ENCODE peak calls at places on chromosomes 6 and 20, in five cellular contexts. B, S, F, D and G are unnamed samples.

GRCh38 chr20:59010995-59011873 is 4.2 kb upstream of the CTSZ start:
- DNase-seq in B (no peak), S (no peak), F (no peak), D (no peak), G (no peak)

GRCh38 chr6:23621026-23621425 is 505.0 kb upstream of the NRSN1 start:
- DNase-seq in B (no peak), S (no peak), F (no peak), D (no peak), G (no peak)

GRCh38 chr6:159692303-159693127 is 526 bp downstream of the SOD2 start:
- DNase-seq in B (peak), S (peak), F (no peak), D (peak), G (peak)

GRCh38 chr6:158607411-158608170 is 37.0 kb downstream of the DYNLT1 start:
- DNase-seq in B (no peak), S (no peak), F (no peak), D (no peak), G (no peak)

GRCh38 chr6:35017461-35018183 is 123.5 kb downstream of the TCP11 start:
- DNase-seq in B (no peak), S (no peak), F (no peak), D (peak), G (no peak)

GRCh38 chr6:24472181-24472580 is 17.2 kb downstream of the GPLD1 start:
- DNase-seq in B (no peak), S (no peak), F (no peak), D (no peak), G (no peak)

GRCh38 chr20:62776692-62777527 is 19.4 kb upstream of the MRGBP start:
- DNase-seq in B (no peak), S (peak), F (no peak), D (no peak), G (no peak)

GRCh38 chr6:14046476-14047068 is 71.0 kb upstream of the CD83 start:
- DNase-seq in B (no peak), S (peak), F (no peak), D (no peak), G (peak)

GRCh38 chr6:152124432-152125074 is 317.1 kb downstream of the ESR1 start:
- DNase-seq in B (no peak), S (peak), F (no peak), D (no peak), G (no peak)